ENCODE peak calls at places on chromosomes 12 and 14, in five cellular contexts. D, I, Q, E and V are unnamed samples.

GRCh38 chr14:95516554-95517209 is at the start of gene SYNE3:
- DNase-seq in Q (peak), I (peak), E (no peak), D (peak), V (no peak)

GRCh38 chr12:54428050-54429013 is 9.3 kb upstream of the ITGA5 start:
- DNase-seq in Q (no peak), D (no peak), I (no peak), E (peak), V (no peak)

GRCh38 chr14:54106802-54107377 is 150.3 kb upstream of the BMP4 start:
- DNase-seq in Q (no peak), D (no peak), E (peak), I (no peak), V (no peak)

GRCh38 chr12:958449-959123 is 9.1 kb upstream of the RAD52 start:
- DNase-seq in D (no peak), Q (no peak), E (no peak), I (peak), V (no peak)

GRCh38 chr14:30445852-30446251 is 113.1 kb upstream of the G2E3 start:
- DNase-seq in E (no peak), Q (no peak), I (no peak), D (no peak), V (no peak)

GRCh38 chr12:108691995-108692808 is 39.1 kb downstream of the CORO1C start:
- DNase-seq in I (no peak), D (no peak), Q (peak), E (no peak), V (no peak)

GRCh38 chr12:43105426-43105981 is 446.5 kb downstream of the ADAMTS20 start:
- DNase-seq in E (no peak), D (no peak), I (no peak), Q (no peak), V (no peak)

GRCh38 chr14:100862793-100863192 is 36.9 kb downstream of the MEG3 start:
- DNase-seq in I (no peak), Q (no peak), E (no peak), D (no peak), V (no peak)

GRCh38 chr12:131057211-131057721 is 103.6 kb downstream of the ADGRD1 start:
- DNase-seq in E (no peak), I (peak), D (peak), Q (no peak), V (no peak)

DNA sequence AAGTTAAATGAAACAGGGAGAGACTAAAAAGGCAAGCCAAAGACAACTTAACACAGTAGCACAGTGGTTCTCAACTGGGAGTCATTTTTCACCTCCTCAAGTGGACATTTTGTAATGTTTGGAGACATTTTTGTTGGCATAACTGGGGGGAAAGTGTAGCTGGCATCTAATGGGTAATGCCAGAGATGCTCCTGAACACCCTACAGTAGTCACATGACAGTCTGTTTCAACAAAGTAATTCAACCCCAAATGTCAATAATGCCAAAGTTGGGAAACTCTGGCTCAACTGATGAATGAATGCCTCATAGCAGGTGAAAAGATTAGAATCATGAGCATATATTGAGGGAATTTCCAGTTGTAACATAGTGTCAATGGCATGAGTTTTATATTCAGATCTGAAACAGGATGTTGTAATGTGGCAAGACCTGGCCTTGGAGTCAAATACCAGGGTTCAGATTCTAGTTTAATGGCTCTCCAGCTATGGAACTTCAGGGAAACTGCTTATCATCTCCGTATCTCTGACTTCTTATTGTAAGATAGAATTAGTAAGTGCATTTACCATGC is 2.4 kb upstream of the OR4K5 start:
- DNase-seq in Q (no peak), I (no peak), D (no peak), E (no peak), V (no peak)
- TF ChIP-seq CTCF in Q (no peak), I (no peak), D (no peak), E (no peak), V (no peak)

DNA sequence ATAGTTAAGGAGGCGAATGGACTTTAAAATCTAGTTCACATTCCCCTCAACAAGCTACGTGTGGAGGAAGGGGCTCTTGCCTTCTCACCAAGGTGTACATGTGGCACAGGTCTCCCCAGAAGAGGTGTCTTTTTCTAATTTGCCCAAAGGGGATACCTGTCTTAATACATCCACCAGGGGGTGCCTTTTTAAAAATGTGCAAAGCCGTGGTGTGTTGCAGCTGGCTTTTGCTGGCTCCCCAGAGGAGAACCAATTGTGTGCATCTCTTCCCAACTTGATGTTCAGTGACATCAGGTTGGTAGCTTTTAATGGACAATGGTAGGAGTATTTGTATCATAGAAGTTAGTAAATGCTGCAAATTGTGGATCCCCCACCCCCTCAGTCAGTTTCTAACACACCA is 33.8 kb downstream of the CREBL2 start:
- DNase-seq in D (peak), I (no peak), E (peak), Q (peak), V (no peak)
- TF ChIP-seq CTCF in D (peak), I (peak), E (peak), Q (peak), V (peak)

GRCh38 chr12:49110191-49111155 is at the start of gene LMBR1L:
- DNase-seq in D (peak), Q (peak), E (peak), I (peak), V (peak)
- TF ChIP-seq CTCF in D (peak), Q (peak), E (peak), I (no peak), V (peak)

DNA sequence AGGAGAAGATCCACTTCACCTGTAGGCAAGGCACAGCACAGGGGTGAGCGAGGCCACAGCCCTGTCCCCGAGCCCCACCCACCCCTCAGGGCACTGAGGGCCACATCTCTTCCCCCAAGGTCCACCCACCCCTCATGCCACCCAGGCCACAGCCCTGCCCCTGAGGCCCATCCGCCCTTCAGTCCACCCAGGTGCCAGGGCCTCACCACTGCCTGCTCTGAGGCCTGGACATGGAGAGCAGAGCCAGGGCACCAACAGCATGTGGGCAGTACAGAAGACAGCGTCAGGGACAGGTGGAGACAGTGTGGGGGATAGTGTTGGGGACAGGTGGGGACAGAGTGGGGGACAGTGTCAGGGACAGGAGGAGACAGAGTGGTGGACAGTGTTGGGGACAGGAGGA is 138.3 kb downstream of the TMEM121 start:
- DNase-seq in D (no peak), E (no peak), I (peak), Q (no peak), V (no peak)
- TF ChIP-seq CTCF in D (no peak), E (no peak), I (no peak), Q (no peak), V (no peak)

GRCh38 chr14:29098625-29099024 is 332.0 kb downstream of the FOXG1 start:
- DNase-seq in E (no peak), Q (no peak), D (no peak), I (no peak), V (no peak)
- TF ChIP-seq CTCF in E (no peak), Q (no peak), D (no peak), I (no peak), V (no peak)

GRCh38 chr12:26941251-26941650 is 3.0 kb downstream of the FGFR1OP2 start:
- DNase-seq in D (no peak), Q (peak), I (no peak), E (no peak), V (no peak)

GRCh38 chr12:26940820-26941219 is 2.5 kb downstream of the FGFR1OP2 start:
- DNase-seq in I (no peak), D (no peak), E (no peak), Q (peak), V (no peak)

GRCh38 chr12:26938660-26939185 is 453 bp downstream of the FGFR1OP2 start:
- DNase-seq in I (no peak), Q (peak), E (no peak), D (no peak), V (no peak)

GRCh38 chr12:26939192-26939832 is 1.0 kb downstream of the FGFR1OP2 start:
- DNase-seq in E (no peak), Q (peak), I (no peak), D (no peak), V (no peak)

DNA sequence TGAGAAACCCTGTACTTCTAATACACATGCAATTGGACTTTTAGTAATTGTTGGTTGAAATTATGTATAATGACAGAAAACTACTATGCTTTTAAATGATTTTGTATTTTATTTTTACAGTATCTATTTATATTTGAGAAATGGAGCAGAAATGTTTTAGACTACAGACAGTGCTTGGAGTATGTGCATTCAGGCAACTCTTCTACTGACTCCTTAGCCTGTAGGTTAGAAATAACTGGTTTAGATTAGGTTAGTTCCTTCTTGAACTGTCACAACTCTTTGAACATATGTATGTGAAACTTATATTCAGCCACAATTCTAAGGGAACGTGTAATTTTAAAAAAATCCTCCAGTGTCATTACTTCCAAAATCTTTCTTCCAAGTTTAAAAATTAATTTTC is 1.7 kb downstream of the FGFR1OP2 start:
- DNase-seq in E (no peak), I (no peak), Q (peak), D (no peak), V (no peak)
- TF ChIP-seq CTCF in E (no peak), I (no peak), Q (no peak), D (no peak), V (no peak)

GRCh38 chr12:123744836-123745235 is 17.3 kb upstream of the DNAH10 start:
- DNase-seq in I (no peak), Q (no peak), E (no peak), D (no peak), V (no peak)
- TF ChIP-seq CTCF in I (no peak), Q (no peak), E (no peak), D (no peak), V (no peak)

DNA sequence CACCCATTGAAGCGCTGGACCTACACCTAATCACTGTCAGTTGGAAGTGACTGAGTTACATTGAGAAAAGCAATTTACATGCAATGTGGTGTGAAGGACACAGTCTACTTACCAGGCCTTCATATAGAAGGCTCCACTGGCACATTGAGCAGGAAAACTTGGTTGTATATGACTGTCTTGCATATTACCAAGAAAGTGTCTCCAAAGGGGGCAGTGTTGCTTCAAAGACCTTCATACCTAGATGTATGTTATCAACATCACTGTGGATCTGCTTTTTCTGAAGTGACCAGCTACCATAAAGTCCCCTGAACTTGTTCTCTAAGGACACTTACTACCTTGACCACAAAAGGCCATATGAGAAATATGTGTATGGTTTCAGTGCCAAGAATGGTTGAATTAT is 64.1 kb downstream of the NELL2 start:
- DNase-seq in D (peak), Q (peak), E (no peak), I (no peak), V (no peak)
- TF ChIP-seq CTCF in D (peak), Q (peak), E (no peak), I (no peak), V (no peak)

DNA sequence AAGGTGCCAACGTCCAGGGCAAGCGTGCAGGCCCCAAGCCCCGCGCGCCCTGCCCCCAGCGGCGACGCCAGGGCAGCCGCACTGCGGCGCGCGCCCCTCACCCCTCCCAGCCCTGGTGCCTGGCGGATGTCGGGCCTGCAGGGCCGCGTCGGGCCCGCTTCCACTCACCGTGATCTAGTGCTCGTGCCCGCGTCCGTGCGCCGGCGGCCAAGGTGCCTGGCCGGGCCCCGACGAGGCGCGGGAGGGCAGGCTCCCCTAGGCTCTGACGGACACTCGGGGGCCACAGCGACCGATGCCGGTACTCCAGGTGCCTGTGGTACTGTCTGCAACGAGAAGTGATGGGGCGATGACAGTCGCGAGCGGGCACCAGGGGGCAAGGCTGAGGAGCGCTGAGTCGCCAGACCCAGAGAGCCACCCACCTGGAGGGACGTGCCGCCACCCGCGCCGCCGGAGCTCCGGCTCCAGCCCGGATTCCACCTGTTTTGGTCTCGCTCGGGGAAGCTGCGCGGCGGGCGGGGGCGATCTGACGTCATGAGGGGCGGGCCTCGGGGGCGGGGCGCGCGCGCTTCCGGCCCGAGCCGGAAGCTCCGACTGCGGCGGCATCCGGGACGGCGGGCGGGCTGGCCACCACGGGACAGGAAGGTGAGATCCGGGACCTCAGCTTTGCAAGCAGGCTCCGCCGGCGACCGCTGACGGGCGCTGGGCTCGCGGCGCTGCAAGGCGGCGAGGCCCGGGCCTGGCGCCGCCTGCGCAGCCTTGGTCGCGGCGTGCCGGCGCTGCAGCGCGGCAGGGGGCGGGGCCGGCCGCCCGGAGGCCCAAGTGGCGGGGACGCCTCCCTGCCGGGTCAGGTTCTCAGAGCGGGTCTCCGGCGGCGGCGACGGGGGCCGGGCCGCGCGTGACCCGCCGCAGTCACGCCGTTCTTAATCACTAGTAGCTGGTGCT is at the start of the genes LYSET and MOAP1:
- DNase-seq in E (peak), I (peak), D (peak), Q (peak), V (peak)
- TF ChIP-seq CTCF in E (no peak), I (peak), D (peak), Q (peak), V (no peak)